ENCODE peak calls at places on chromosomes 11 and 22, in five cellular contexts. T, G, U, B and P are unnamed samples.

GRCh38 chr22:22709719-22710445 is 65.5 kb downstream of the GGTLC2 start:
- DNase-seq in U (no peak), T (no peak), G (no peak), B (no peak), P (no peak)

GRCh38 chr22:20972014-20972797 is 5.2 kb downstream of the AIFM3 start:
- DNase-seq in T (no peak), U (no peak), B (no peak), G (peak), P (no peak)

GRCh38 chr11:62556102-62556871 is 9.7 kb upstream of the AHNAK start:
- DNase-seq in B (peak), G (peak), T (peak), U (no peak), P (no peak)

GRCh38 chr11:59707371-59707770 is 6.3 kb downstream of the OR10V1 start:
- DNase-seq in G (no peak), T (peak), B (no peak), U (no peak), P (no peak)

GRCh38 chr22:16917144-16918003 is 90.6 kb downstream of the GAB4 start:
- DNase-seq in G (no peak), U (peak), B (peak), T (peak), P (peak)

GRCh38 chr22:47316020-47316419 is 553.6 kb downstream of the TBC1D22A start:
- DNase-seq in B (peak), T (no peak), G (no peak), U (no peak), P (peak)

GRCh38 chr11:94400839-94401772 is at the start of gene GPR83:
- DNase-seq in U (no peak), B (no peak), G (no peak), T (peak), P (peak)

GRCh38 chr11:77096591-77097019 is 6.0 kb upstream of the OMP start:
- DNase-seq in G (no peak), U (no peak), T (no peak), B (no peak), P (no peak)

GRCh38 chr22:24156146-24156914 is 25.0 kb upstream of the SUSD2 start:
- DNase-seq in B (no peak), G (no peak), U (peak), T (peak), P (no peak)

GRCh38 chr11:128552783-128553661 is 34.3 kb downstream of the ETS1 start:
- DNase-seq in G (no peak), U (no peak), B (no peak), T (peak), P (no peak)

GRCh38 chr11:94325681-94326080 is 21.3 kb downstream of the IZUMO1R start:
- DNase-seq in B (no peak), T (no peak), G (peak), U (no peak), P (no peak)

GRCh38 chr22:47606426-47606825 is 844.0 kb downstream of the TBC1D22A start:
- DNase-seq in T (no peak), B (no peak), G (no peak), U (no peak), P (no peak)